ENCODE peak calls at places on chromosomes 3 and 15, in ten cellular contexts. I is left lung, U is A673, N is breast epithelium, O is tibial artery, K is cardiac muscle cell, A is ovary, Z is hepatocyte, P is adrenal gland, M is AG04450. G is an unnamed sample.
A peak's percentile ranks its signal among the peaks of the same experiment; 100 is the strongest.

GRCh38 chr3:40951636-40952035 is 247.7 kb upstream of the CTNNB1 start:
- DNase-seq in I (no peak), U (no peak), N (no peak), O (no peak), K (peak; percentile 86), A (no peak), Z (no peak), P (no peak), M (no peak), G (no peak)

GRCh38 chr3:169811606-169812123 is 1.0 kb upstream of the LRRIQ4 start:
- DNase-seq in I (no peak), U (peak; percentile 53), N (no peak), O (no peak), K (peak; percentile 81), A (no peak), Z (peak; percentile 30), P (no peak), M (peak; percentile 62), G (no peak)

GRCh38 chr15:71634820-71635219 is 175.5 kb upstream of the NR2E3 start:
- DNase-seq in I (no peak), U (peak; percentile 91), N (no peak), O (no peak), K (peak; percentile 17), A (no peak), Z (no peak), P (no peak), M (no peak), G (no peak)

GRCh38 chr3:124763206-124763605 is 33.0 kb downstream of the UMPS start:
- DNase-seq in I (no peak), U (no peak), N (no peak), O (no peak), K (no peak), A (no peak), Z (no peak), P (no peak), M (no peak), G (no peak)

GRCh38 chr3:35633332-35634124 is 5.8 kb upstream of the ARPP21 start:
- DNase-seq in I (no peak), U (no peak), N (no peak), O (no peak), K (peak; percentile 7), A (no peak), Z (no peak), P (no peak), M (no peak), G (no peak)

GRCh38 chr3:169118666-169119370 is 544.7 kb downstream of the MECOM start:
- DNase-seq in I (no peak), U (peak; percentile 6), N (no peak), O (no peak), K (no peak), A (no peak), Z (no peak), P (no peak), M (no peak), G (no peak)

GRCh38 chr3:89260721-89261120 is 153.3 kb downstream of the EPHA3 start:
- DNase-seq in I (no peak), U (peak; percentile 70), N (no peak), O (no peak), K (peak; percentile 30), A (no peak), Z (no peak), P (no peak), M (no peak), G (no peak)

GRCh38 chr15:74540761-74541493 is at the start of gene ARID3B:
- DNase-seq in I (peak; percentile 98), U (peak; percentile 98), N (peak; percentile 96), O (peak; percentile 98), K (peak; percentile 98), A (peak; percentile 97), Z (peak; percentile 99), P (peak; percentile 96), M (peak; percentile 96), G (peak; percentile 98)

GRCh38 chr3:30343861-30344260 is 262.5 kb upstream of the TGFBR2 start:
- DNase-seq in I (no peak), U (no peak), N (no peak), O (no peak), K (no peak), A (no peak), Z (no peak), P (no peak), M (no peak), G (no peak)

GRCh38 chr15:65372787-65373067 is 5.1 kb downstream of the IGDCC3 start:
- DNase-seq in I (no peak), U (peak; percentile 79), N (no peak), O (no peak), K (no peak), A (no peak), Z (no peak), P (no peak), M (no peak), G (no peak)

GRCh38 chr15:29364429-29365078 is 94.9 kb upstream of the NSMCE3 start:
- DNase-seq in I (no peak), U (no peak), N (no peak), O (no peak), K (peak; percentile 76), A (no peak), Z (no peak), P (no peak), M (peak; percentile 65), G (no peak)

GRCh38 chr3:17946619-17947018 is 204.2 kb upstream of the TBC1D5 start:
- DNase-seq in I (no peak), U (no peak), N (no peak), O (no peak), K (no peak), A (no peak), Z (no peak), P (no peak), M (no peak), G (no peak)

GRCh38 chr15:88016373-88016772 is 240.2 kb downstream of the NTRK3 start:
- DNase-seq in I (no peak), U (no peak), N (no peak), O (no peak), K (no peak), A (no peak), Z (no peak), P (no peak), M (no peak), G (no peak)

GRCh38 chr3:186286114-186286513 is 75.9 kb downstream of the DGKG start:
- DNase-seq in I (no peak), U (no peak), N (no peak), O (no peak), K (no peak), A (no peak), Z (no peak), P (no peak), M (no peak), G (no peak)

GRCh38 chr3:25441234-25441856 is 13.3 kb downstream of the RARB start:
- DNase-seq in I (no peak), U (no peak), N (no peak), O (no peak), K (no peak), A (no peak), Z (no peak), P (no peak), M (no peak), G (no peak)

GRCh38 chr3:38587548-38588131 is 61.8 kb downstream of the SCN5A start:
- DNase-seq in I (peak; percentile 65), U (no peak), N (no peak), O (peak; percentile 5), K (no peak), A (no peak), Z (no peak), P (peak; percentile 6), M (no peak), G (no peak)

GRCh38 chr15:31607656-31608055 is 281.0 kb downstream of the KLF13 start:
- DNase-seq in I (no peak), U (no peak), N (no peak), O (no peak), K (no peak), A (no peak), Z (no peak), P (no peak), M (no peak), G (no peak)

GRCh38 chr3:126083511-126083912 is 412 bp downstream of the SLC41A3 start:
- DNase-seq in I (no peak), U (peak; percentile 43), N (peak; percentile 40), O (no peak), K (peak; percentile 40), A (peak; percentile 69), Z (peak; percentile 71), P (peak; percentile 50), M (no peak), G (no peak)

GRCh38 chr3:192281207-192281880 is 446.0 kb downstream of the FGF12 start:
- DNase-seq in I (no peak), U (peak; percentile 27), N (no peak), O (no peak), K (no peak), A (no peak), Z (no peak), P (no peak), M (no peak), G (no peak)

GRCh38 chr3:13709706-13710105 is 160.8 kb downstream of the FBLN2 start:
- DNase-seq in I (no peak), U (no peak), N (peak; percentile 12), O (no peak), K (no peak), A (no peak), Z (no peak), P (peak; percentile 1), M (no peak), G (no peak)
- H3K9me3 ChIP-seq in I (peaks cover 3% of the 10 kb centered on the region), U (no peaks in the 10 kb centered on the region), N (peaks cover 3% of the 10 kb centered on the region), O (no peaks in the 10 kb centered on the region), K (no peaks in the 10 kb centered on the region), A (no peaks in the 10 kb centered on the region), Z (no peaks in the 10 kb centered on the region), P (no peaks in the 10 kb centered on the region), M (peaks cover 4% of the 10 kb centered on the region), G (no peaks in the 10 kb centered on the region)

GRCh38 chr3:58560771-58561311 is 16.4 kb downstream of the FAM107A start:
- DNase-seq in I (no peak), U (peak; percentile 56), N (no peak), O (no peak), K (peak; percentile 96), A (no peak), Z (peak; percentile 58), P (no peak), M (peak; percentile 95), G (no peak)
- H3K27ac ChIP-seq in I (no peak overlapping the region), U (no peak overlapping the region), N (no peak overlapping the region), O (no peak overlapping the region), K (no peak overlapping the region), A (no peak overlapping the region), Z (no peak overlapping the region), P (no peak overlapping the region), M (peak overlapping the region; percentile 89), G (no peak overlapping the region)

GRCh38 chr3:28348637-28349396 is at the start of the genes AZI2 and ZCWPW2:
- DNase-seq in I (peak; percentile 98), U (peak; percentile 98), N (peak; percentile 95), O (peak; percentile 94), K (peak; percentile 98), A (peak; percentile 98), Z (peak; percentile 99), P (peak; percentile 98), M (peak; percentile 90), G (peak; percentile 76)
- TF ChIP-seq CTCF in I (no peak), U (no peak), N (no peak), O (peak; percentile 6), K (peak; percentile 32), A (peak; percentile 38), Z (peak; percentile 39), P (no peak), M (peak; percentile 36), G (no peak)

DNA sequence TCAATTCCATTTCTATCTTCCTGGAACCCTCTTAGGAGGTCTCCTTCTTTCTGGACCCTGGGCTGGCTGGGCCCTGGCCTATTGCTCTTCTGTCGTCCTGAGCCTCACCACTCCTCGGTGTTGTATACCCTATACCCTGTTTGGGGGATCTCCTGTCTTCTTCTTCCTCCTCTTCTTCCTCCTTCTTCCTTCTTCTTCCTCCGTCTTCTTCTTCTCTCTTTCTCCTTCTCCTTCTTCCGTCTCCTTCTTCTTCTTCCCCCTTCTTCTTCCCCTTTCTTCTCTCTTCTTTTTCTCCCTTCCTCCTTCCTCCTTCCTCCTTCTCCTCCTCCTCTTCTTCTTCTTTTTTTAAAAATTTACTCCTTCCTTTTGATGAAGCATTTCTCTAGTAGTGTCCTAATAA is 30.4 kb upstream of the FXR1 start:
- DNase-seq in I (no peak), U (no peak), N (no peak), O (no peak), K (no peak), A (no peak), Z (no peak), P (no peak), M (no peak), G (no peak)
- H3K9me3 ChIP-seq in I (no peaks in the 10 kb centered on the region), U (no peaks in the 10 kb centered on the region), N (no peaks in the 10 kb centered on the region), O (no peaks in the 10 kb centered on the region), K (no peaks in the 10 kb centered on the region), A (no peaks in the 10 kb centered on the region), Z (no peaks in the 10 kb centered on the region), P (no peaks in the 10 kb centered on the region), M (no peaks in the 10 kb centered on the region), G (no peaks in the 10 kb centered on the region)

G was measured in ascending aorta.